ENCODE peak calls at places on chromosomes 5 and 9, in five cellular contexts. One of them, this sample, is unnamed.

GRCh38 chr9:124831642-124832364 is 21.5 kb upstream of the WDR38 start:
- DNase-seq in astrocyte of the spinal cord: no peak
- DNase-seq in mucosa of descending colon: no peak
- DNase-seq in HCT116: no peak
- DNase-seq in CD8-positive, alpha-beta T cell: no peak
- DNase-seq in this sample: peak

GRCh38 chr9:133560944-133561343 is 26.4 kb downstream of the ADAMTSL2 start:
- DNase-seq in CD8-positive, alpha-beta T cell: no peak
- DNase-seq in HCT116: no peak
- DNase-seq in mucosa of descending colon: no peak
- DNase-seq in astrocyte of the spinal cord: no peak
- DNase-seq in this sample: no peak

GRCh38 chr5:43335681-43336080 is 22.5 kb upstream of the HMGCS1 start:
- DNase-seq in CD8-positive, alpha-beta T cell: no peak
- DNase-seq in HCT116: no peak
- DNase-seq in mucosa of descending colon: no peak
- DNase-seq in astrocyte of the spinal cord: no peak
- DNase-seq in this sample: no peak

GRCh38 chr9:69809304-69809863 is 11.2 kb upstream of the CFAP95 start:
- DNase-seq in mucosa of descending colon: no peak
- DNase-seq in astrocyte of the spinal cord: peak
- DNase-seq in HCT116: peak
- DNase-seq in CD8-positive, alpha-beta T cell: no peak
- DNase-seq in this sample: no peak

GRCh38 chr5:96733771-96734498 is 71.8 kb downstream of the CAST start:
- DNase-seq in HCT116: peak
- DNase-seq in mucosa of descending colon: no peak
- DNase-seq in CD8-positive, alpha-beta T cell: no peak
- DNase-seq in astrocyte of the spinal cord: peak
- DNase-seq in this sample: no peak

GRCh38 chr9:79629721-79630120 is 58.0 kb downstream of the TLE4 start:
- DNase-seq in CD8-positive, alpha-beta T cell: no peak
- DNase-seq in astrocyte of the spinal cord: no peak
- DNase-seq in mucosa of descending colon: no peak
- DNase-seq in HCT116: no peak
- DNase-seq in this sample: no peak

GRCh38 chr5:68749648-68750047 is 344.2 kb upstream of the SLC30A5 start:
- DNase-seq in CD8-positive, alpha-beta T cell: no peak
- DNase-seq in astrocyte of the spinal cord: no peak
- DNase-seq in mucosa of descending colon: no peak
- DNase-seq in HCT116: no peak
- DNase-seq in this sample: no peak

GRCh38 chr9:95764490-95764889 is 111.0 kb upstream of the ERCC6L2 start:
- DNase-seq in mucosa of descending colon: no peak
- DNase-seq in HCT116: no peak
- DNase-seq in CD8-positive, alpha-beta T cell: no peak
- DNase-seq in astrocyte of the spinal cord: no peak
- DNase-seq in this sample: no peak

GRCh38 chr5:131607903-131608540 is 27.0 kb downstream of the RAPGEF6 start:
- DNase-seq in HCT116: no peak
- DNase-seq in CD8-positive, alpha-beta T cell: no peak
- DNase-seq in astrocyte of the spinal cord: no peak
- DNase-seq in mucosa of descending colon: no peak
- DNase-seq in this sample: no peak

GRCh38 chr5:147576646-147577535 is 67.0 kb upstream of the DPYSL3 start:
- DNase-seq in astrocyte of the spinal cord: peak
- DNase-seq in HCT116: no peak
- DNase-seq in CD8-positive, alpha-beta T cell: no peak
- DNase-seq in mucosa of descending colon: peak
- DNase-seq in this sample: peak

GRCh38 chr5:33317271-33317670 is 123.5 kb upstream of the TARS1 start:
- DNase-seq in HCT116: no peak
- DNase-seq in astrocyte of the spinal cord: peak
- DNase-seq in mucosa of descending colon: no peak
- DNase-seq in CD8-positive, alpha-beta T cell: no peak
- DNase-seq in this sample: no peak

GRCh38 chr5:71586052-71586940 is 844 bp upstream of the MCCC2 start:
- DNase-seq in astrocyte of the spinal cord: no peak
- DNase-seq in HCT116: no peak
- DNase-seq in CD8-positive, alpha-beta T cell: no peak
- DNase-seq in mucosa of descending colon: peak
- DNase-seq in this sample: no peak

GRCh38 chr5:86909461-86909881 is 291.7 kb downstream of the COX7C start:
- DNase-seq in HCT116: no peak
- DNase-seq in CD8-positive, alpha-beta T cell: no peak
- DNase-seq in mucosa of descending colon: no peak
- DNase-seq in astrocyte of the spinal cord: peak
- DNase-seq in this sample: no peak

GRCh38 chr5:150487199-150488061 is 20.5 kb upstream of the NDST1 start:
- DNase-seq in astrocyte of the spinal cord: no peak
- DNase-seq in mucosa of descending colon: peak
- DNase-seq in HCT116: no peak
- DNase-seq in CD8-positive, alpha-beta T cell: no peak
- DNase-seq in this sample: no peak

GRCh38 chr5:179409806-179410205 is 64.5 kb upstream of the ADAMTS2 start:
- DNase-seq in astrocyte of the spinal cord: no peak
- DNase-seq in HCT116: no peak
- DNase-seq in mucosa of descending colon: no peak
- DNase-seq in CD8-positive, alpha-beta T cell: no peak
- DNase-seq in this sample: no peak

GRCh38 chr5:1418238-1418920 is 26.9 kb downstream of the SLC6A3 start:
- DNase-seq in CD8-positive, alpha-beta T cell: no peak
- DNase-seq in astrocyte of the spinal cord: no peak
- DNase-seq in HCT116: no peak
- DNase-seq in mucosa of descending colon: no peak
- DNase-seq in this sample: no peak

GRCh38 chr9:121673576-121673975 is 22.1 kb downstream of the DAB2IP start:
- DNase-seq in HCT116: no peak
- DNase-seq in mucosa of descending colon: no peak
- DNase-seq in CD8-positive, alpha-beta T cell: no peak
- DNase-seq in astrocyte of the spinal cord: no peak
- DNase-seq in this sample: no peak

GRCh38 chr5:616342-617039 is 4.4 kb downstream of the CEP72 start:
- DNase-seq in mucosa of descending colon: no peak
- DNase-seq in CD8-positive, alpha-beta T cell: no peak
- DNase-seq in astrocyte of the spinal cord: no peak
- DNase-seq in HCT116: no peak
- DNase-seq in this sample: peak

GRCh38 chr5:60586307-60586901 is 113.6 kb downstream of the DEPDC1B start:
- DNase-seq in HCT116: peak
- DNase-seq in mucosa of descending colon: peak
- DNase-seq in astrocyte of the spinal cord: peak
- DNase-seq in CD8-positive, alpha-beta T cell: no peak
- DNase-seq in this sample: no peak
- TF ChIP-seq CTCF in HCT116: peak
- TF ChIP-seq CTCF in mucosa of descending colon: no peak
- TF ChIP-seq CTCF in astrocyte of the spinal cord: peak
- TF ChIP-seq CTCF in CD8-positive, alpha-beta T cell: no peak
- TF ChIP-seq CTCF in this sample: no peak

GRCh38 chr5:170697031-170697430 is 86.5 kb upstream of the GABRP start:
- DNase-seq in astrocyte of the spinal cord: no peak
- DNase-seq in CD8-positive, alpha-beta T cell: no peak
- DNase-seq in HCT116: no peak
- DNase-seq in mucosa of descending colon: no peak
- DNase-seq in this sample: no peak

GRCh38 chr5:170694911-170695310 is 88.6 kb upstream of the GABRP start:
- DNase-seq in CD8-positive, alpha-beta T cell: no peak
- DNase-seq in mucosa of descending colon: no peak
- DNase-seq in astrocyte of the spinal cord: no peak
- DNase-seq in HCT116: no peak
- DNase-seq in this sample: no peak

GRCh38 chr5:170693701-170694100 is 89.8 kb upstream of the GABRP start:
- DNase-seq in astrocyte of the spinal cord: no peak
- DNase-seq in mucosa of descending colon: no peak
- DNase-seq in CD8-positive, alpha-beta T cell: no peak
- DNase-seq in HCT116: no peak
- DNase-seq in this sample: no peak

GRCh38 chr5:170691623-170692022 is 91.9 kb upstream of the GABRP start:
- DNase-seq in CD8-positive, alpha-beta T cell: no peak
- DNase-seq in HCT116: no peak
- DNase-seq in astrocyte of the spinal cord: no peak
- DNase-seq in mucosa of descending colon: no peak
- DNase-seq in this sample: no peak
- TF ChIP-seq CTCF in CD8-positive, alpha-beta T cell: no peak
- TF ChIP-seq CTCF in HCT116: peak
- TF ChIP-seq CTCF in astrocyte of the spinal cord: no peak
- TF ChIP-seq CTCF in mucosa of descending colon: no peak
- TF ChIP-seq CTCF in this sample: no peak

DNA sequence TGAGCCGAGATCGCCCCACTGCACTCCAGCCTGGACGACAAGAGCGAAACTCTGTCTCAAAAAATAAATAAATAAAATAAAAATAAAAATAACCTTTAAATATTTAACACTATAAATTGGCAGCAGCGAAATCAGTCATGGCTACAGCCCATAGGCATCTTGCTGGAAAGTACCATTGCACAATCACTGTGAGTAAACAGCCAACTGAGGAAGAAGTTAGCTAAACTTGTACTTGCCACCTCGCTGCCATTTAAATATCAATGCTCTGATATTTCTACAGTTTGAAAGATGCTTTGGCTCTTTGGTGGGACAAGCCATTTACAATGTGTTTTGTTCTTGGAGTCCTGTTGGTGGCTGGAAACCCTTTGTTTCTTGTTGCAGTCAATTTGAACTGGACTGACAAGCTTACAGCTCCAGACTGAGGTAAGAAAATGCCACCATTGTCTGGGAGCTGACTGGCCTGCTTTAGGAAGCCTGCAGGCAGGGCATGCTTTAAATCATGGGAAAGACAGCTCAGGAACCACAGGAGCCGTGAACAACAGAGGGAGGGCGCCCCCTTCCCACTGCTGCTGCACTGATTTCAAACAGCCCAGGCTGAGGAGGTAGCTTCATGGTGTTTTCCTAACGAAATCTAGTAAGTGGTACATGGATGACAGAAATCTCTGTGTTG is 322.8 kb upstream of the RFX3 start:
- DNase-seq in HCT116: no peak
- DNase-seq in astrocyte of the spinal cord: peak
- DNase-seq in CD8-positive, alpha-beta T cell: no peak
- DNase-seq in mucosa of descending colon: peak
- DNase-seq in this sample: no peak
- TF ChIP-seq CTCF in HCT116: peak
- TF ChIP-seq CTCF in astrocyte of the spinal cord: peak
- TF ChIP-seq CTCF in CD8-positive, alpha-beta T cell: no peak
- TF ChIP-seq CTCF in mucosa of descending colon: no peak
- TF ChIP-seq CTCF in this sample: no peak

GRCh38 chr9:9791621-9792020 is 821.2 kb downstream of the PTPRD start:
- DNase-seq in CD8-positive, alpha-beta T cell: no peak
- DNase-seq in HCT116: no peak
- DNase-seq in astrocyte of the spinal cord: peak
- DNase-seq in mucosa of descending colon: no peak
- DNase-seq in this sample: no peak
- TF ChIP-seq CTCF in CD8-positive, alpha-beta T cell: no peak
- TF ChIP-seq CTCF in HCT116: no peak
- TF ChIP-seq CTCF in astrocyte of the spinal cord: peak
- TF ChIP-seq CTCF in mucosa of descending colon: no peak
- TF ChIP-seq CTCF in this sample: no peak

DNA sequence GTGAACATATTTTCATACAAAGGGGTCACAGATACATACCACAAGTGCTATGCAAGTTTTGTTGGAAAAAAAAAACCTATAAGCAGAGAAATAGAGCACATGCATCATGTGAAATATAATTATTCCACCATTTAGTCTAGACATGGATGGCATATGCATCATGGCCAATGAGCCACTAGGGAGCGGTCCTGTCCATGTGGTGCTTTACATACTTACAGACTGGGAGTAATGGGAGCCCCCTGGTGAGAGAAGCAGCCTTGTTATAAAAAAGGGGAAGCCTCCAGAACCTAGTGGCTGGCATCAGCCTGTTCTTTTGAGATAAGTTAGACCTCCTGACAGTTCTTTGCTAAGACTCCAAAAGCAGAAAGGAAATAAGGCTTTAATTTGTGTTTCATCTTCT is 1524.1 kb downstream of the MAT2B start:
- DNase-seq in astrocyte of the spinal cord: peak
- DNase-seq in HCT116: no peak
- DNase-seq in mucosa of descending colon: peak
- DNase-seq in CD8-positive, alpha-beta T cell: no peak
- DNase-seq in this sample: no peak
- TF ChIP-seq CTCF in astrocyte of the spinal cord: peak
- TF ChIP-seq CTCF in HCT116: no peak
- TF ChIP-seq CTCF in mucosa of descending colon: no peak
- TF ChIP-seq CTCF in CD8-positive, alpha-beta T cell: no peak
- TF ChIP-seq CTCF in this sample: no peak

DNA sequence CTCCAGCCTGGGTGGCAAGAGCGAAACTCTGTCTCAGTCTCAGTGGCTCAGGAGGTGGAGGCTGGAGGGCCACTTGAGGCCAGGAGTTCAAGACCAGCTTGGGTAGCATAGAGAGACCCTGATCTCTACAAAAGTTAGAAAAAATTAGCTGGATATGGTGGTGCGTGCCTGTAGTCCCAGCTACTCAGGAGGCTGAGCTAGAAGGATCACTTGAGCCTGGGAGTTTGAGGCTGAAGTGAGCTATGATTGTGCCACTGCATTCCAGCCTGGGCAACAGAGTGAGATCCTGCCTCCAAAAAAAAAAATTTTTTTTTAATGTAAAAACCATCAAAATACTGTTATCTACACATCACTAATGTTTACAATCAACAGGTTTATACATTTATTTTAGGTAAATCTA is 24.6 kb downstream of the DENND4C start:
- DNase-seq in HCT116: no peak
- DNase-seq in mucosa of descending colon: no peak
- DNase-seq in CD8-positive, alpha-beta T cell: no peak
- DNase-seq in astrocyte of the spinal cord: no peak
- DNase-seq in this sample: no peak
- TF ChIP-seq CTCF in HCT116: no peak
- TF ChIP-seq CTCF in mucosa of descending colon: no peak
- TF ChIP-seq CTCF in CD8-positive, alpha-beta T cell: no peak
- TF ChIP-seq CTCF in astrocyte of the spinal cord: no peak
- TF ChIP-seq CTCF in this sample: no peak

GRCh38 chr9:101486693-101487442 is 46.8 kb upstream of the RNF20 start:
- DNase-seq in CD8-positive, alpha-beta T cell: no peak
- DNase-seq in astrocyte of the spinal cord: peak
- DNase-seq in mucosa of descending colon: peak
- DNase-seq in HCT116: peak
- DNase-seq in this sample: peak
- TF ChIP-seq CTCF in CD8-positive, alpha-beta T cell: no peak
- TF ChIP-seq CTCF in astrocyte of the spinal cord: peak
- TF ChIP-seq CTCF in mucosa of descending colon: no peak
- TF ChIP-seq CTCF in HCT116: peak
- TF ChIP-seq CTCF in this sample: no peak

This sample was measured in pancreas.